ENCODE peak calls at places on chromosomes 16 and 17, in four cellular contexts. I is neural progenitor cell, L is endodermal cell, V is mammary epithelial cell. H is an unnamed sample. For H3K4me1 and H3K9me3, the result is how much of the 10 kb centered on the place peaks cover.

GRCh38 chr16:11309895-11310633 is 28.9 kb upstream of the PRM1 start:
- DNase-seq in I (no peak), L (no peak), V (no peak), H (no peak)

GRCh38 chr16:30557397-30557949 is 701 bp downstream of the ZNF764 start:
- DNase-seq in I (peak), L (no peak), V (no peak), H (no peak)

GRCh38 chr17:38512473-38513058 is 84.3 kb downstream of the ARHGAP23 start:
- DNase-seq in I (peak), L (no peak), V (no peak), H (no peak)

GRCh38 chr17:72287586-72287985 is 166.8 kb downstream of the SOX9 start:
- DNase-seq in I (no peak), L (no peak), V (no peak), H (no peak)

GRCh38 chr17:82177761-82178498 is 34.7 kb downstream of the CCDC57 start:
- DNase-seq in I (no peak), L (no peak), V (no peak), H (no peak)

GRCh38 chr16:78962457-78962929 is 638.0 kb downstream of the MAF start:
- DNase-seq in I (no peak), L (no peak), V (no peak), H (no peak)

GRCh38 chr17:1733759-1734158 is 8.9 kb upstream of the SERPINF2 start:
- DNase-seq in I (no peak), L (no peak), V (no peak), H (no peak)

GRCh38 chr16:58009856-58010416 is 8.7 kb downstream of the USB1 start:
- DNase-seq in I (no peak), L (peak), V (no peak), H (no peak)

GRCh38 chr17:8126306-8127066 is 2.6 kb upstream of the HES7 start:
- DNase-seq in I (peak), L (peak), V (peak), H (no peak)

GRCh38 chr17:42414782-42415409 is 8.2 kb downstream of the CAVIN1 start:
- DNase-seq in I (no peak), L (peak), V (no peak), H (no peak)

GRCh38 chr17:44307387-44308186 is 814 bp upstream of the RUNDC3A start:
- DNase-seq in I (peak), L (peak), V (peak), H (no peak)

GRCh38 chr16:69003500-69003899 is 102.0 kb upstream of the HAS3 start:
- DNase-seq in I (peak), L (no peak), V (no peak), H (no peak)

GRCh38 chr16:3980311-3981111 is 100.0 kb upstream of the CREBBP start:
- DNase-seq in I (no peak), L (no peak), V (no peak), H (no peak)

GRCh38 chr16:8816967-8817662 is 19.5 kb downstream of the PMM2 start:
- DNase-seq in I (no peak), L (no peak), V (no peak), H (no peak)

GRCh38 chr16:27450836-27451341 is 48.9 kb downstream of the IL21R start:
- DNase-seq in I (no peak), L (no peak), V (no peak), H (no peak)

GRCh38 chr17:8839410-8839935 is 28.0 kb downstream of the PIK3R6 start:
- DNase-seq in I (no peak), L (peak), V (no peak), H (peak)

GRCh38 chr16:50306287-50306686 is 39.9 kb downstream of the ADCY7 start:
- DNase-seq in I (no peak), L (no peak), V (no peak), H (peak)

GRCh38 chr17:62800580-62800979 is 7.5 kb downstream of the MARCHF10 start:
- DNase-seq in I (no peak), L (peak), V (peak), H (no peak)

GRCh38 chr16:21260870-21261791 is 17.0 kb downstream of the CRYM start:
- DNase-seq in I (no peak), L (no peak), V (peak), H (no peak)

GRCh38 chr17:13429201-13429600 is 172.5 kb downstream of the HS3ST3A1 start:
- DNase-seq in I (no peak), L (no peak), V (peak), H (no peak)

GRCh38 chr16:56848056-56848936 is 16.7 kb upstream of the SLC12A3 start:
- DNase-seq in I (no peak), L (no peak), V (peak), H (peak)

GRCh38 chr17:81419886-81420768 is 24.9 kb downstream of the BAHCC1 start:
- DNase-seq in I (no peak), L (no peak), V (no peak), H (no peak)

GRCh38 chr17:77796201-77796860 is 162.2 kb upstream of the TNRC6C start:
- DNase-seq in I (no peak), L (no peak), V (no peak), H (no peak)

GRCh38 chr17:6853764-6854442 is 22.4 kb upstream of the TEKT1 start:
- DNase-seq in I (peak), L (peak), V (peak), H (no peak)

GRCh38 chr16:50632927-50633800 is 47.9 kb downstream of the SNX20 start:
- DNase-seq in I (no peak), L (no peak), V (no peak), H (no peak)

GRCh38 chr16:83348991-83349390 is 458.8 kb upstream of the HSBP1 start:
- DNase-seq in I (no peak), L (no peak), V (no peak), H (no peak)

GRCh38 chr16:53415504-53415903 is 18.8 kb upstream of the RBL2 start:
- DNase-seq in I (peak), L (peak), V (peak), H (no peak)

GRCh38 chr17:6708357-6708961 is 4.7 kb downstream of the SLC13A5 start:
- DNase-seq in I (no peak), L (peak), V (no peak), H (no peak)

GRCh38 chr16:4360538-4361021 is 9.5 kb upstream of the PAM16 start:
- DNase-seq in I (peak), L (peak), V (no peak), H (no peak)

GRCh38 chr17:2874211-2874686 is 78.0 kb downstream of the RAP1GAP2 start:
- DNase-seq in I (peak), L (peak), V (no peak), H (no peak)

DNA sequence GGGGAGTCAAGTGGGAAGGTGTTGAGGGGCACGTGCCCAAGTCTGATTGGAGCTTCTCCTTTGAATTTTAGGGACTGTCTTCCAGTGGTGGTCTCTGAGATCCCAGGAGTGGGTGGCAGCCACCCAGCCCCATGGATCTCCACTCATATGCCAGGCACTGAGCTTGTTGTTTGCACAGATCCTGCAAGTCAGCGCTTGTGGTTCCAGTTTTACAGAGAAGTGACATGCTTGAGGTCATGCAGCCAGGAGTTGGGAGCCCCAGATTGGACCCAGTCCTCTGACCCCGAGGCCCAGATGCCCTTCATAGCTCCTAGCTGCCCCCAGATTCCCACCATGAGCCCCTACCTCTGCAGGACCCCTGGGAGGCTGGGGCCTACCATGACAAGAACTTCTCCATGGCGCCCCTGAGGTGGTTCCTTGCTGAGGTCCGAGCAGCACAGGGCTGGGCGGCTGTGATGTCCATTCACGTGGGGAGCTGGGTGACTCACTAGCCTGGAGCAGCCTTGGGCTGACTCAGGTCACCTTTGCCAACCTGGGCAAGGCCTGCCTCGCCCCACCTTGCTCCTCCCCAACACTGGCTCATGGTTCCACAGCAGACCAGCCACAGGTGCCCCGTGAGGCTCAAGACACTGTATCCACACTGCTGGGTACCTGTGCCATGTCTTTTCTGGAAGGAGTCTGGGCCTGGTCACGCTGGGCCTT is 47.4 kb downstream of the RAI1 start:
- DNase-seq in I (no peak), L (no peak), V (peak), H (no peak)
- H3K4me1 ChIP-seq in I (under half), L (under half), V (half or more), H (half or more)

GRCh38 chr17:49183341-49183740 is 27.0 kb downstream of the GNGT2 start:
- DNase-seq in I (no peak), L (no peak), V (no peak), H (no peak)

GRCh38 chr17:49187301-49187700 is 23.1 kb downstream of the GNGT2 start:
- DNase-seq in I (no peak), L (no peak), V (no peak), H (no peak)

GRCh38 chr17:49180303-49180702 is 30.1 kb downstream of the GNGT2 start:
- DNase-seq in I (peak), L (peak), V (no peak), H (peak)

GRCh38 chr17:49180998-49181635 is 29.3 kb downstream of the GNGT2 start:
- DNase-seq in I (no peak), L (no peak), V (no peak), H (no peak)

GRCh38 chr17:49183801-49184200 is 26.6 kb downstream of the GNGT2 start:
- DNase-seq in I (no peak), L (no peak), V (no peak), H (no peak)
- H3K9me3 ChIP-seq in I (under half), L (half or more), V (under half), H (under half)

GRCh38 chr16:89417352-89417751 is 73.0 kb downstream of the ANKRD11 start:
- DNase-seq in I (no peak), L (no peak), V (no peak), H (no peak)
- H3K27ac ChIP-seq in I (no peak), L (no peak), V (no peak), H (no peak)

GRCh38 chr17:17698869-17699351 is 17.7 kb downstream of the RAI1 start:
- DNase-seq in I (peak), L (peak), V (no peak), H (no peak)
- H3K4me1 ChIP-seq in I (under half), L (under half), V (under half), H (under half)

H was measured in right atrium auricular region.